ENCODE peak calls at places on chromosomes 3 and 15, in five cellular contexts. P, L, U, A and N are unnamed samples.

GRCh38 chr15:71303977-71304376 is 188.7 kb downstream of the THSD4 start:
- DNase-seq in P (no peak), L (no peak), U (no peak), A (no peak), N (no peak)

GRCh38 chr3:113054552-113054951 is 63.8 kb downstream of the GTPBP8 start:
- DNase-seq in P (no peak), L (no peak), U (no peak), A (no peak), N (no peak)

GRCh38 chr3:13951184-13951583 is 71.3 kb upstream of the WNT7A start:
- DNase-seq in P (no peak), L (no peak), U (no peak), A (no peak), N (peak; percentile 41)

GRCh38 chr3:73502609-73503560 is 121.9 kb downstream of the PDZRN3 start:
- DNase-seq in P (peak; percentile 73), L (peak; percentile 49), U (peak; percentile 44), A (peak; percentile 37), N (peak; percentile 82)

GRCh38 chr3:42819351-42819965 is 10.2 kb downstream of the ACKR2 start:
- DNase-seq in P (no peak), L (peak; percentile 5), U (no peak), A (no peak), N (peak; percentile 39)

GRCh38 chr3:188503647-188504046 is 349.7 kb downstream of the LPP start:
- DNase-seq in P (no peak), L (no peak), U (no peak), A (no peak), N (no peak)

GRCh38 chr3:149277338-149277813 is 55.7 kb upstream of the CP start:
- DNase-seq in P (no peak), L (no peak), U (peak; percentile 41), A (no peak), N (peak; percentile 38)

GRCh38 chr3:72818915-72819314 is 29.3 kb downstream of the SHQ1 start:
- DNase-seq in P (no peak), L (no peak), U (no peak), A (no peak), N (peak; percentile 26)

GRCh38 chr3:98930413-98930812 is 28.9 kb upstream of the DCBLD2 start:
- DNase-seq in P (no peak), L (no peak), U (no peak), A (no peak), N (no peak)

GRCh38 chr3:48016336-48016973 is at the start of gene MAP4:
- DNase-seq in P (no peak), L (peak; percentile 66), U (no peak), A (no peak), N (no peak)

GRCh38 chr3:64029287-64029686 is 6.0 kb upstream of the PSMD6 start:
- DNase-seq in P (no peak), L (no peak), U (no peak), A (no peak), N (no peak)

GRCh38 chr3:193830791-193831191 is 237.8 kb downstream of the OPA1 start:
- DNase-seq in P (no peak), L (peak; percentile 40), U (no peak), A (no peak), N (no peak)

GRCh38 chr3:56251343-56251945 is 216.8 kb downstream of the ERC2 start:
- DNase-seq in P (no peak), L (peak; percentile 41), U (peak; percentile 24), A (no peak), N (peak; percentile 69)

GRCh38 chr3:105967117-105967516 is 98.3 kb upstream of the CBLB start:
- DNase-seq in P (no peak), L (peak; percentile 74), U (no peak), A (no peak), N (peak; percentile 18)

GRCh38 chr15:91422704-91423254 is 322.7 kb downstream of the SV2B start:
- DNase-seq in P (no peak), L (no peak), U (peak; percentile 23), A (no peak), N (no peak)

GRCh38 chr3:21561472-21561871 is 189.5 kb downstream of the ZNF385D start:
- DNase-seq in P (no peak), L (no peak), U (no peak), A (no peak), N (no peak)

GRCh38 chr15:101369676-101370075 is 74.6 kb upstream of the SNRPA1 start:
- DNase-seq in P (no peak), L (no peak), U (no peak), A (no peak), N (no peak)

GRCh38 chr3:157174265-157174615 is 14.3 kb upstream of the CCNL1 start:
- DNase-seq in P (no peak), L (no peak), U (no peak), A (no peak), N (peak; percentile 53)

GRCh38 chr15:45168751-45169551 is 18.8 kb downstream of the SHF start:
- DNase-seq in P (no peak), L (no peak), U (no peak), A (no peak), N (no peak)

GRCh38 chr3:114608293-114608692 is 314.5 kb downstream of the TIGIT start:
- DNase-seq in P (no peak), L (no peak), U (no peak), A (no peak), N (no peak)

GRCh38 chr3:14913926-14914776 is 33.2 kb upstream of the NR2C2 start:
- DNase-seq in P (no peak), L (no peak), U (no peak), A (no peak), N (no peak)

GRCh38 chr3:118187221-118187620 is 847.4 kb downstream of the IGSF11 start:
- DNase-seq in P (no peak), L (no peak), U (no peak), A (no peak), N (no peak)

GRCh38 chr15:98592136-98592535 is 56.2 kb upstream of the IGF1R start:
- DNase-seq in P (no peak), L (no peak), U (no peak), A (no peak), N (no peak)

GRCh38 chr3:195557327-195557726 is 14.2 kb upstream of the PPP1R2 start:
- DNase-seq in P (no peak), L (no peak), U (no peak), A (no peak), N (no peak)

GRCh38 chr3:143216709-143217182 is 97.2 kb downstream of the CHST2 start:
- DNase-seq in P (no peak), L (no peak), U (peak; percentile 50), A (no peak), N (no peak)

GRCh38 chr3:177770821-177771220 is 573.5 kb upstream of the TBL1XR1 start:
- DNase-seq in P (no peak), L (no peak), U (no peak), A (no peak), N (no peak)

GRCh38 chr15:88450125-88450798 is 16.9 kb downstream of the MRPL46 start:
- DNase-seq in P (peak; percentile 55), L (peak; percentile 75), U (peak; percentile 44), A (peak; percentile 4), N (peak; percentile 86)

GRCh38 chr3:41819200-41819599 is 142.7 kb downstream of the ULK4 start:
- DNase-seq in P (no peak), L (no peak), U (no peak), A (no peak), N (no peak)

GRCh38 chr15:90907838-90908507 is 4.9 kb downstream of the MAN2A2 start:
- DNase-seq in P (peak; percentile 21), L (no peak), U (no peak), A (no peak), N (no peak)

GRCh38 chr3:55296781-55297180 is 190.3 kb downstream of the WNT5A start:
- DNase-seq in P (no peak), L (no peak), U (no peak), A (no peak), N (no peak)